ENCODE peak calls at places on chromosomes 13 and 19, in six cellular contexts. H is psoas muscle; U is mesendoderm; Y is Caco-2; F is CD4-positive, alpha-beta memory T cell; V is heart left ventricle. P is an unnamed sample.

GRCh38 chr19:10419200-10419645 is 1.1 kb upstream of the PDE4A start:
- DNase-seq in F (no peak), H (peak), V (no peak), U (no peak), Y (no peak), P (no peak)

GRCh38 chr13:49464621-49465325 is 20.7 kb downstream of the SETDB2 start:
- DNase-seq in Y (no peak), H (no peak), F (no peak), V (no peak), U (no peak), P (no peak)

GRCh38 chr19:1591421-1592022 is 1.1 kb downstream of the MBD3 start:
- DNase-seq in H (no peak), V (no peak), F (no peak), U (peak), Y (no peak), P (no peak)

GRCh38 chr19:23789246-23789645 is 30.6 kb upstream of the ZNF681 start:
- DNase-seq in H (no peak), Y (no peak), F (no peak), U (no peak), V (no peak), P (no peak)

GRCh38 chr13:36096411-36097184 is 34.6 kb downstream of the DCLK1 start:
- DNase-seq in F (no peak), V (no peak), U (no peak), Y (no peak), H (no peak), P (no peak)

GRCh38 chr13:38914070-38914469 is 76.6 kb downstream of the STOML3 start:
- DNase-seq in H (no peak), F (no peak), V (no peak), U (peak), Y (no peak), P (no peak)

GRCh38 chr19:9883231-9883758 is 48.2 kb downstream of the PIN1 start:
- DNase-seq in U (no peak), V (no peak), H (no peak), Y (no peak), F (no peak), P (no peak)

GRCh38 chr19:38809592-38810252 is 3.0 kb downstream of the LGALS4 start:
- DNase-seq in Y (no peak), V (no peak), F (no peak), U (no peak), H (no peak), P (no peak)

GRCh38 chr13:27966641-27967202 is 2.4 kb downstream of the CDX2 start:
- DNase-seq in U (peak), H (no peak), F (no peak), V (no peak), Y (peak), P (no peak)

GRCh38 chr13:27968316-27969072 is 621 bp downstream of the CDX2 start:
- DNase-seq in H (no peak), U (peak), V (no peak), F (no peak), Y (peak), P (no peak)

GRCh38 chr13:27969073-27969865 is at the start of gene CDX2:
- DNase-seq in Y (peak), U (peak), H (no peak), F (no peak), V (no peak), P (no peak)

GRCh38 chr13:27967203-27967735 is 1.8 kb downstream of the CDX2 start:
- DNase-seq in V (no peak), F (no peak), U (peak), Y (peak), H (no peak), P (no peak)

GRCh38 chr13:27967736-27968315 is 1.3 kb downstream of the CDX2 start:
- DNase-seq in V (no peak), F (no peak), H (no peak), Y (peak), U (peak), P (no peak)
- H3K4me3 ChIP-seq in V (no peak), F (no peak), H (no peak), Y (peak), U (no peak), P (no peak)

GRCh38 chr19:13099073-13099999 is 3.3 kb downstream of the LYL1 start:
- DNase-seq in F (peak), V (peak), Y (no peak), U (peak), H (peak), P (peak)
- H3K4me3 ChIP-seq in F (peak), V (peak), Y (no peak), U (no peak), H (peak), P (peak)

GRCh38 chr19:51458051-51458645 is at the start of gene SIGLEC8:
- DNase-seq in U (no peak), H (no peak), Y (no peak), F (no peak), V (no peak), P (no peak)

GRCh38 chr19:51458899-51459592 is 792 bp upstream of the SIGLEC8 start:
- DNase-seq in U (no peak), V (no peak), Y (no peak), H (no peak), F (no peak), P (no peak)

GRCh38 chr19:51462276-51462675 is 4.0 kb upstream of the SIGLEC8 start:
- DNase-seq in F (no peak), U (no peak), Y (no peak), V (no peak), H (no peak), P (no peak)

GRCh38 chr19:51461723-51462161 is 3.5 kb upstream of the SIGLEC8 start:
- DNase-seq in H (no peak), V (no peak), U (no peak), Y (no peak), F (no peak), P (no peak)

GRCh38 chr19:51460164-51460992 is 2.1 kb upstream of the SIGLEC8 start:
- DNase-seq in Y (no peak), H (no peak), V (no peak), U (peak), F (no peak), P (no peak)
- H3K4me3 ChIP-seq in Y (peak), H (peak), V (no peak), U (no peak), F (no peak), P (no peak)

GRCh38 chr13:76936736-76937135 is 11.6 kb upstream of the ACOD1 start:
- DNase-seq in U (no peak), V (no peak), H (no peak), F (no peak), Y (no peak), P (no peak)

GRCh38 chr13:76943646-76944045 is 4.7 kb upstream of the ACOD1 start:
- DNase-seq in U (no peak), V (no peak), H (no peak), F (no peak), Y (no peak), P (no peak)

GRCh38 chr13:76942363-76942762 is 5.9 kb upstream of the ACOD1 start:
- DNase-seq in F (no peak), U (no peak), V (no peak), Y (no peak), H (no peak), P (no peak)

GRCh38 chr13:76937416-76937815 is 10.9 kb upstream of the ACOD1 start:
- DNase-seq in H (no peak), Y (no peak), F (no peak), V (no peak), U (no peak), P (no peak)

GRCh38 chr13:76939215-76939614 is 9.1 kb upstream of the ACOD1 start:
- DNase-seq in F (no peak), V (no peak), U (no peak), H (no peak), Y (no peak), P (no peak)
- H3K4me3 ChIP-seq in F (no peak), V (no peak), U (no peak), H (no peak), Y (no peak), P (no peak)

P was measured in Jurkat, Clone E6-1.